ENCODE peak calls at places on chromosomes 12 and 14, in four cellular contexts. One of them, this sample, is unnamed.

GRCh38 chr12:633731-634130 is 29.5 kb downstream of the NINJ2 start:
- DNase-seq in Panc1: no peak
- DNase-seq in kidney epithelial cell: no peak
- DNase-seq in AG09309: no peak
- DNase-seq in this sample: no peak

GRCh38 chr12:123741937-123742572 is 20.0 kb upstream of the DNAH10 start:
- DNase-seq in Panc1: no peak
- DNase-seq in kidney epithelial cell: no peak
- DNase-seq in AG09309: no peak
- DNase-seq in this sample: peak; percentile 72

GRCh38 chr12:20368653-20369163 is 371 bp downstream of the PDE3A start:
- DNase-seq in Panc1: no peak
- DNase-seq in kidney epithelial cell: no peak
- DNase-seq in AG09309: no peak
- DNase-seq in this sample: peak; percentile 84

GRCh38 chr14:76687611-76688372 is 73.5 kb upstream of the VASH1 start:
- DNase-seq in Panc1: no peak
- DNase-seq in kidney epithelial cell: no peak
- DNase-seq in AG09309: no peak
- DNase-seq in this sample: peak; percentile 66

GRCh38 chr14:58846682-58847465 is 209.1 kb downstream of the DACT1 start:
- DNase-seq in Panc1: no peak
- DNase-seq in kidney epithelial cell: no peak
- DNase-seq in AG09309: no peak
- DNase-seq in this sample: no peak

GRCh38 chr12:91105807-91106206 is 5.5 kb downstream of the LUM start:
- DNase-seq in Panc1: no peak
- DNase-seq in kidney epithelial cell: no peak
- DNase-seq in AG09309: no peak
- DNase-seq in this sample: no peak

GRCh38 chr14:38207830-38208815 is at the start of gene SSTR1:
- DNase-seq in Panc1: no peak
- DNase-seq in kidney epithelial cell: no peak
- DNase-seq in AG09309: no peak
- DNase-seq in this sample: no peak

GRCh38 chr12:64404470-64405446 is 566 bp downstream of the XPOT start:
- DNase-seq in Panc1: no peak
- DNase-seq in kidney epithelial cell: no peak
- DNase-seq in AG09309: peak; percentile 55
- DNase-seq in this sample: peak; percentile 94

GRCh38 chr12:71166280-71166679 is 8.5 kb upstream of the TSPAN8 start:
- DNase-seq in Panc1: no peak
- DNase-seq in kidney epithelial cell: no peak
- DNase-seq in AG09309: no peak
- DNase-seq in this sample: no peak

GRCh38 chr14:26286066-26286791 is 311.6 kb downstream of the NOVA1 start:
- DNase-seq in Panc1: no peak
- DNase-seq in kidney epithelial cell: no peak
- DNase-seq in AG09309: no peak
- DNase-seq in this sample: no peak
- TF ChIP-seq CTCF in Panc1: no peak
- TF ChIP-seq CTCF in kidney epithelial cell: no peak
- TF ChIP-seq CTCF in AG09309: no peak
- TF ChIP-seq CTCF in this sample: no peak

GRCh38 chr14:20530771-20531571 is 25.6 kb downstream of the RNASE10 start:
- DNase-seq in Panc1: peak; percentile 45
- DNase-seq in kidney epithelial cell: peak; percentile 21
- DNase-seq in AG09309: no peak
- DNase-seq in this sample: no peak
- TF ChIP-seq CTCF in Panc1: peak; percentile 79
- TF ChIP-seq CTCF in kidney epithelial cell: peak; percentile 74
- TF ChIP-seq CTCF in AG09309: peak; percentile 69
- TF ChIP-seq CTCF in this sample: peak; percentile 76

DNA sequence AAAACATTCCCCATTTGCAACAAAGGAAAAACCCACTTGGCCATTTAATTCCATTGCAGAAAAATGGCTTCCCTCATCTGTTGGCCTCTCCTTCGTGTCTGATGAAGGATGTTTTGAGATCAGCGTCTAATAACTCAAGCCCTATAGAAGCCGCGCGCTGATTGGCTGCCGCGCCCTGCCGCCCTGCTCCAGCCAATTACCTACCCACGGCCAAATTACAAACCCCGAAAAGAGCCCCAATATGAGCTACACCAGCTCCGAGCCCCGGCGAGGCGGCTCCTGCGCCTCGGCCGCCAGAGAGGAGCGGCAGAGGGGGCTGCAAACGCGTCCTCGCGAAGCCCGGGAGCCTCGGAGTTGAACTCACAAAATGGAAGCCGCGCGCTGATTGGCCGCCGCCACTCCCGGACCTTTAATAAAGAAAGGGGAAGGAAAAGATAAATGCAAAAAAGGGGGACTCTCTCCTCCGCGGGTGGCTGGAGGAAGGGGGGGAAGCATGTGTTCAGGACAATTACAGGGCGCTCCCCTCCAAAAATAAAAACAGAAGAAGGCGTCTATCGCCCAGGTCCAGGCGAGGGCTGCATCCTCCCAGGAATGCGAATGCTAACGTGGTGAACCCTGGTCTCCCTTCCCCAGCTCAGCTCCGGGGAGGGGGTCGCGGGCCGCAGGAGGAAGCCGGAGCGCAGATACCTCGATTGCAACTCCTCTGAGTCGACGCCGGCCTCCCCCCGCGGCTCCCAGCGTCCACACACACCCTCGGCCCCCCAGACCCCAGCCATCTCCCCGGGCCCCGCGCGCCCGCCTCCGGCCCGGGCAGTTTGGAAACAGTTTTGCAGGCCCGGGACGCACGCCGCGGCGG is 738 bp upstream of the SETD1B start:
- DNase-seq in Panc1: no peak
- DNase-seq in kidney epithelial cell: no peak
- DNase-seq in AG09309: peak; percentile 90
- DNase-seq in this sample: peak; percentile 96
- TF ChIP-seq CTCF in Panc1: no peak
- TF ChIP-seq CTCF in kidney epithelial cell: no peak
- TF ChIP-seq CTCF in AG09309: no peak
- TF ChIP-seq CTCF in this sample: no peak

GRCh38 chr12:26122681-26123481 is 2.0 kb downstream of the BHLHE41 start:
- DNase-seq in Panc1: peak; percentile 87
- DNase-seq in kidney epithelial cell: peak; percentile 25
- DNase-seq in AG09309: no peak
- DNase-seq in this sample: peak; percentile 87
- TF ChIP-seq CTCF in Panc1: peak; percentile 93
- TF ChIP-seq CTCF in kidney epithelial cell: peak; percentile 51
- TF ChIP-seq CTCF in AG09309: peak; percentile 55
- TF ChIP-seq CTCF in this sample: peak; percentile 47

DNA sequence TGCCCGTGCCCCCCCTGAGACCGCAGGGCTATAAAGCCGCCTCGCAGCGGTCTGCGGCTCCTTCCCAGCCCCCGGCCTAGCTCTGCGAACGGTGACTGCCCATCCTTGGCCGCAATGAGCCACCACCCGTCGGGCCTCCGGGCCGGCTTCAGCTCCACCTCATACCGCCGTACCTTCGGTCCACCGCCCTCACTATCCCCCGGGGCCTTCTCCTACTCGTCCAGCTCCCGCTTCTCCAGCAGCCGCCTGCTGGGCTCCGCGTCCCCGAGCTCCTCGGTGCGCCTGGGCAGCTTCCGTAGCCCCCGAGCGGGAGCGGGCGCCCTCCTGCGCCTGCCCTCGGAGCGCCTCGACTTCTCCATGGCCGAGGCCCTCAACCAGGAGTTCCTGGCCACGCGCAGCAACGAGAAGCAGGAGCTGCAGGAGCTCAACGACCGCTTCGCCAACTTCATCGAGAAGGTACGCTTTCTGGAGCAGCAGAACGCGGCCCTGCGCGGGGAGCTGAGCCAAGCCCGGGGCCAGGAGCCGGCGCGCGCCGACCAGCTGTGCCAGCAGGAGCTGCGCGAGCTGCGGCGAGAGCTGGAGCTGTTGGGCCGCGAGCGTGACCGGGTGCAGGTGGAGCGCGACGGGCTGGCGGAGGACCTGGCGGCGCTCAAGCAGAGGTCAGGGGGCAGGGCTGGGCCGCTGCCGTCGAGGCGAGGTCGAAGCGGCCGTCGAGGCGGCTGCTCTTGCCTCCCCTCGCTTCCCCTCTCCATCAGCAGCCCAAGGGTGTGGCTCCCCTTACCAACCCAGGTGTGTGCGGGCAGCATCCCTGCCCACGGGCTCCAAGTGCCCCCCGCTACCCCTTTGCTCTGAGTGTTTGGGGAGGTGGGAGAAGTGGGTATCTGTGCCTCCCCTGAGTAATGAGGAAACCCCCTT is at the start of gene PRPH:
- DNase-seq in Panc1: no peak
- DNase-seq in kidney epithelial cell: no peak
- DNase-seq in AG09309: no peak
- DNase-seq in this sample: no peak
- TF ChIP-seq CTCF in Panc1: no peak
- TF ChIP-seq CTCF in kidney epithelial cell: peak; percentile 10
- TF ChIP-seq CTCF in AG09309: no peak
- TF ChIP-seq CTCF in this sample: no peak

GRCh38 chr12:6376079-6376941 is 947 bp upstream of the SCNN1A start:
- DNase-seq in Panc1: no peak
- DNase-seq in kidney epithelial cell: peak; percentile 31
- DNase-seq in AG09309: no peak
- DNase-seq in this sample: no peak
- TF ChIP-seq CTCF in Panc1: no peak
- TF ChIP-seq CTCF in kidney epithelial cell: peak; percentile 74
- TF ChIP-seq CTCF in AG09309: peak; percentile 63
- TF ChIP-seq CTCF in this sample: peak; percentile 51

DNA sequence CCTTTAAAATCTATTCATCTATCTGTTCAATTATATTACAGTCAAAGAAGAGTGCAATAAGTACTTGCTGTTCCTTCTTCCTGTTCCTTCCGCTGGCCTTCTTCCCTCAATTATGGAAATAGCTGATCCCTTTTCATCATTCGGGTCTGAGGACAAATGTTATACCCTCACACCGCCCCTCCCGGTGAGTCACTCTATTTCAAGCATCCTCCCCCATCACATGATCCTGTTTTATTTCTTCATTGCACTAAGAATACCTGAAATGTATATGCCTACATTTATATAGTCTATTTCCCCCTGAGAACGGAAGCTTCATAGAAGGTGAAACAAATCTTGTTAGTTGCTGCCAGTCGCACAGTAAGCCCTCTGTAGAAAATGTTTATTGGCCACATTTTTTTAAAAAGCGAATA is 2.5 kb downstream of the SLC38A1 start:
- DNase-seq in Panc1: no peak
- DNase-seq in kidney epithelial cell: no peak
- DNase-seq in AG09309: no peak
- DNase-seq in this sample: no peak
- TF ChIP-seq CTCF in Panc1: no peak
- TF ChIP-seq CTCF in kidney epithelial cell: no peak
- TF ChIP-seq CTCF in AG09309: no peak
- TF ChIP-seq CTCF in this sample: no peak

GRCh38 chr12:107406932-107407331 is 278.7 kb upstream of the PWP1 start:
- DNase-seq in Panc1: no peak
- DNase-seq in kidney epithelial cell: no peak
- DNase-seq in AG09309: no peak
- DNase-seq in this sample: no peak

GRCh38 chr12:107402041-107403022 is 283.3 kb upstream of the PWP1 start:
- DNase-seq in Panc1: no peak
- DNase-seq in kidney epithelial cell: no peak
- DNase-seq in AG09309: no peak
- DNase-seq in this sample: no peak

GRCh38 chr12:107400686-107401447 is 284.7 kb upstream of the PWP1 start:
- DNase-seq in Panc1: no peak
- DNase-seq in kidney epithelial cell: no peak
- DNase-seq in AG09309: peak; percentile 47
- DNase-seq in this sample: no peak

GRCh38 chr12:107405436-107405835 is 280.2 kb upstream of the PWP1 start:
- DNase-seq in Panc1: no peak
- DNase-seq in kidney epithelial cell: no peak
- DNase-seq in AG09309: no peak
- DNase-seq in this sample: no peak

GRCh38 chr12:107404981-107405380 is 280.6 kb upstream of the PWP1 start:
- DNase-seq in Panc1: no peak
- DNase-seq in kidney epithelial cell: no peak
- DNase-seq in AG09309: no peak
- DNase-seq in this sample: no peak
- TF ChIP-seq CTCF in Panc1: peak; percentile 72
- TF ChIP-seq CTCF in kidney epithelial cell: peak; percentile 62
- TF ChIP-seq CTCF in AG09309: peak; percentile 66
- TF ChIP-seq CTCF in this sample: peak; percentile 16

This sample was measured in osteocyte.